ENCODE peak calls at places on chromosomes 1 and 21, in nine cellular contexts. One of them, this sample, is unnamed.

GRCh38 chr1:53291574-53291973 is 36.3 kb downstream of the LRP8 start:
- DNase-seq in T-helper 2 cell: no peak
- DNase-seq in activated T-cell treated with anti-CD3 and anti-CD28 coated beads, Interleukin-2, amount 50 U/mL, for 4 hours: no peak
- DNase-seq in naive thymus-derived CD8-positive, alpha-beta T cell: no peak
- DNase-seq in CD8-positive, alpha-beta T cell: no peak
- DNase-seq in islet precursor cell: no peak
- DNase-seq in left cardiac atrium: no peak
- DNase-seq in SW480: no peak
- DNase-seq in NT2/D1: no peak
- DNase-seq in this sample: no peak

GRCh38 chr1:22203335-22203734 is 60.4 kb upstream of the WNT4 start:
- DNase-seq in islet precursor cell: no peak
- DNase-seq in CD8-positive, alpha-beta T cell: no peak
- DNase-seq in T-helper 2 cell: no peak
- DNase-seq in left cardiac atrium: no peak
- DNase-seq in SW480: no peak
- DNase-seq in activated T-cell treated with anti-CD3 and anti-CD28 coated beads, Interleukin-2, amount 50 U/mL, for 4 hours: no peak
- DNase-seq in naive thymus-derived CD8-positive, alpha-beta T cell: no peak
- DNase-seq in NT2/D1: no peak
- DNase-seq in this sample: no peak

GRCh38 chr1:89262643-89263042 is 10.0 kb downstream of the GBP5 start:
- DNase-seq in islet precursor cell: no peak
- DNase-seq in T-helper 2 cell: no peak
- DNase-seq in naive thymus-derived CD8-positive, alpha-beta T cell: no peak
- DNase-seq in activated T-cell treated with anti-CD3 and anti-CD28 coated beads, Interleukin-2, amount 50 U/mL, for 4 hours: no peak
- DNase-seq in SW480: no peak
- DNase-seq in NT2/D1: no peak
- DNase-seq in left cardiac atrium: no peak
- DNase-seq in CD8-positive, alpha-beta T cell: no peak
- DNase-seq in this sample: no peak

GRCh38 chr1:221845650-221846371 is 103.9 kb upstream of the DUSP10 start:
- DNase-seq in T-helper 2 cell: no peak
- DNase-seq in naive thymus-derived CD8-positive, alpha-beta T cell: no peak
- DNase-seq in left cardiac atrium: peak
- DNase-seq in activated T-cell treated with anti-CD3 and anti-CD28 coated beads, Interleukin-2, amount 50 U/mL, for 4 hours: no peak
- DNase-seq in SW480: peak
- DNase-seq in NT2/D1: peak
- DNase-seq in islet precursor cell: peak
- DNase-seq in CD8-positive, alpha-beta T cell: no peak
- DNase-seq in this sample: no peak

GRCh38 chr1:148158594-148158993 is 6.5 kb upstream of the NBPF11 start:
- DNase-seq in naive thymus-derived CD8-positive, alpha-beta T cell: no peak
- DNase-seq in SW480: no peak
- DNase-seq in left cardiac atrium: no peak
- DNase-seq in activated T-cell treated with anti-CD3 and anti-CD28 coated beads, Interleukin-2, amount 50 U/mL, for 4 hours: no peak
- DNase-seq in NT2/D1: no peak
- DNase-seq in CD8-positive, alpha-beta T cell: no peak
- DNase-seq in islet precursor cell: no peak
- DNase-seq in T-helper 2 cell: no peak
- DNase-seq in this sample: no peak

GRCh38 chr1:194225781-194226180 is 1039.4 kb upstream of the B3GALT2 start:
- DNase-seq in islet precursor cell: no peak
- DNase-seq in activated T-cell treated with anti-CD3 and anti-CD28 coated beads, Interleukin-2, amount 50 U/mL, for 4 hours: no peak
- DNase-seq in CD8-positive, alpha-beta T cell: no peak
- DNase-seq in naive thymus-derived CD8-positive, alpha-beta T cell: no peak
- DNase-seq in SW480: no peak
- DNase-seq in T-helper 2 cell: no peak
- DNase-seq in NT2/D1: no peak
- DNase-seq in left cardiac atrium: no peak
- DNase-seq in this sample: no peak

GRCh38 chr1:234188454-234188792 is 184.8 kb upstream of the COA6 start:
- DNase-seq in islet precursor cell: peak
- DNase-seq in T-helper 2 cell: no peak
- DNase-seq in activated T-cell treated with anti-CD3 and anti-CD28 coated beads, Interleukin-2, amount 50 U/mL, for 4 hours: no peak
- DNase-seq in CD8-positive, alpha-beta T cell: no peak
- DNase-seq in NT2/D1: peak
- DNase-seq in naive thymus-derived CD8-positive, alpha-beta T cell: no peak
- DNase-seq in SW480: peak
- DNase-seq in left cardiac atrium: no peak
- DNase-seq in this sample: no peak

GRCh38 chr1:69568435-69569280 is 936 bp downstream of the LRRC7 start:
- DNase-seq in NT2/D1: no peak
- DNase-seq in left cardiac atrium: no peak
- DNase-seq in activated T-cell treated with anti-CD3 and anti-CD28 coated beads, Interleukin-2, amount 50 U/mL, for 4 hours: no peak
- DNase-seq in CD8-positive, alpha-beta T cell: no peak
- DNase-seq in islet precursor cell: peak
- DNase-seq in SW480: no peak
- DNase-seq in T-helper 2 cell: no peak
- DNase-seq in naive thymus-derived CD8-positive, alpha-beta T cell: no peak
- DNase-seq in this sample: no peak

GRCh38 chr1:12067900-12068821 is 5.1 kb downstream of the TNFRSF8 start:
- DNase-seq in CD8-positive, alpha-beta T cell: no peak
- DNase-seq in T-helper 2 cell: peak
- DNase-seq in islet precursor cell: no peak
- DNase-seq in left cardiac atrium: peak
- DNase-seq in NT2/D1: no peak
- DNase-seq in naive thymus-derived CD8-positive, alpha-beta T cell: no peak
- DNase-seq in SW480: peak
- DNase-seq in activated T-cell treated with anti-CD3 and anti-CD28 coated beads, Interleukin-2, amount 50 U/mL, for 4 hours: no peak
- DNase-seq in this sample: no peak

GRCh38 chr1:8860738-8861516 is 17.6 kb downstream of the ENO1 start:
- DNase-seq in naive thymus-derived CD8-positive, alpha-beta T cell: no peak
- DNase-seq in T-helper 2 cell: no peak
- DNase-seq in islet precursor cell: no peak
- DNase-seq in NT2/D1: no peak
- DNase-seq in left cardiac atrium: no peak
- DNase-seq in CD8-positive, alpha-beta T cell: no peak
- DNase-seq in SW480: no peak
- DNase-seq in activated T-cell treated with anti-CD3 and anti-CD28 coated beads, Interleukin-2, amount 50 U/mL, for 4 hours: no peak
- DNase-seq in this sample: no peak

GRCh38 chr1:119330940-119331263 is 37.7 kb upstream of the HAO2 start:
- DNase-seq in T-helper 2 cell: no peak
- DNase-seq in islet precursor cell: no peak
- DNase-seq in left cardiac atrium: no peak
- DNase-seq in activated T-cell treated with anti-CD3 and anti-CD28 coated beads, Interleukin-2, amount 50 U/mL, for 4 hours: no peak
- DNase-seq in naive thymus-derived CD8-positive, alpha-beta T cell: no peak
- DNase-seq in NT2/D1: no peak
- DNase-seq in SW480: no peak
- DNase-seq in CD8-positive, alpha-beta T cell: no peak
- DNase-seq in this sample: no peak

GRCh38 chr1:88175631-88176226 is 508.3 kb upstream of the PKN2 start:
- DNase-seq in islet precursor cell: peak
- DNase-seq in CD8-positive, alpha-beta T cell: no peak
- DNase-seq in activated T-cell treated with anti-CD3 and anti-CD28 coated beads, Interleukin-2, amount 50 U/mL, for 4 hours: no peak
- DNase-seq in naive thymus-derived CD8-positive, alpha-beta T cell: no peak
- DNase-seq in SW480: peak
- DNase-seq in NT2/D1: no peak
- DNase-seq in left cardiac atrium: no peak
- DNase-seq in T-helper 2 cell: no peak
- DNase-seq in this sample: no peak

GRCh38 chr21:25457411-25457810 is 149.9 kb downstream of the MRPL39 start:
- DNase-seq in activated T-cell treated with anti-CD3 and anti-CD28 coated beads, Interleukin-2, amount 50 U/mL, for 4 hours: no peak
- DNase-seq in left cardiac atrium: no peak
- DNase-seq in islet precursor cell: no peak
- DNase-seq in T-helper 2 cell: no peak
- DNase-seq in SW480: peak
- DNase-seq in CD8-positive, alpha-beta T cell: no peak
- DNase-seq in naive thymus-derived CD8-positive, alpha-beta T cell: no peak
- DNase-seq in NT2/D1: no peak
- DNase-seq in this sample: no peak

GRCh38 chr1:200426196-200426595 is 16.4 kb upstream of the ZNF281 start:
- DNase-seq in CD8-positive, alpha-beta T cell: no peak
- DNase-seq in islet precursor cell: no peak
- DNase-seq in left cardiac atrium: no peak
- DNase-seq in NT2/D1: no peak
- DNase-seq in naive thymus-derived CD8-positive, alpha-beta T cell: no peak
- DNase-seq in activated T-cell treated with anti-CD3 and anti-CD28 coated beads, Interleukin-2, amount 50 U/mL, for 4 hours: no peak
- DNase-seq in T-helper 2 cell: no peak
- DNase-seq in SW480: no peak
- DNase-seq in this sample: no peak

GRCh38 chr1:53129891-53130597 is 12.4 kb downstream of the SLC1A7 start:
- DNase-seq in T-helper 2 cell: no peak
- DNase-seq in left cardiac atrium: no peak
- DNase-seq in NT2/D1: no peak
- DNase-seq in SW480: no peak
- DNase-seq in activated T-cell treated with anti-CD3 and anti-CD28 coated beads, Interleukin-2, amount 50 U/mL, for 4 hours: no peak
- DNase-seq in CD8-positive, alpha-beta T cell: no peak
- DNase-seq in naive thymus-derived CD8-positive, alpha-beta T cell: no peak
- DNase-seq in islet precursor cell: peak
- DNase-seq in this sample: no peak

GRCh38 chr1:115465802-115466363 is 127.8 kb upstream of the NGF start:
- DNase-seq in left cardiac atrium: no peak
- DNase-seq in islet precursor cell: no peak
- DNase-seq in CD8-positive, alpha-beta T cell: no peak
- DNase-seq in T-helper 2 cell: no peak
- DNase-seq in naive thymus-derived CD8-positive, alpha-beta T cell: no peak
- DNase-seq in SW480: no peak
- DNase-seq in activated T-cell treated with anti-CD3 and anti-CD28 coated beads, Interleukin-2, amount 50 U/mL, for 4 hours: no peak
- DNase-seq in NT2/D1: no peak
- DNase-seq in this sample: no peak

GRCh38 chr21:43345746-43346409 is 81.1 kb downstream of the SIK1 start:
- DNase-seq in activated T-cell treated with anti-CD3 and anti-CD28 coated beads, Interleukin-2, amount 50 U/mL, for 4 hours: no peak
- DNase-seq in CD8-positive, alpha-beta T cell: no peak
- DNase-seq in naive thymus-derived CD8-positive, alpha-beta T cell: no peak
- DNase-seq in NT2/D1: no peak
- DNase-seq in islet precursor cell: peak
- DNase-seq in left cardiac atrium: no peak
- DNase-seq in T-helper 2 cell: no peak
- DNase-seq in SW480: peak
- DNase-seq in this sample: peak

GRCh38 chr1:220119043-220119512 is 25.1 kb downstream of the IARS2 start:
- DNase-seq in islet precursor cell: no peak
- DNase-seq in NT2/D1: no peak
- DNase-seq in CD8-positive, alpha-beta T cell: no peak
- DNase-seq in left cardiac atrium: no peak
- DNase-seq in naive thymus-derived CD8-positive, alpha-beta T cell: no peak
- DNase-seq in T-helper 2 cell: no peak
- DNase-seq in activated T-cell treated with anti-CD3 and anti-CD28 coated beads, Interleukin-2, amount 50 U/mL, for 4 hours: no peak
- DNase-seq in SW480: no peak
- DNase-seq in this sample: no peak

GRCh38 chr1:240906477-240906876 is 294.5 kb upstream of the GREM2 start:
- DNase-seq in activated T-cell treated with anti-CD3 and anti-CD28 coated beads, Interleukin-2, amount 50 U/mL, for 4 hours: no peak
- DNase-seq in SW480: no peak
- DNase-seq in T-helper 2 cell: no peak
- DNase-seq in CD8-positive, alpha-beta T cell: no peak
- DNase-seq in NT2/D1: no peak
- DNase-seq in naive thymus-derived CD8-positive, alpha-beta T cell: no peak
- DNase-seq in islet precursor cell: no peak
- DNase-seq in left cardiac atrium: no peak
- DNase-seq in this sample: no peak

GRCh38 chr1:91799863-91800262 is 86.1 kb downstream of the TGFBR3 start:
- DNase-seq in CD8-positive, alpha-beta T cell: no peak
- DNase-seq in islet precursor cell: no peak
- DNase-seq in naive thymus-derived CD8-positive, alpha-beta T cell: no peak
- DNase-seq in SW480: peak
- DNase-seq in activated T-cell treated with anti-CD3 and anti-CD28 coated beads, Interleukin-2, amount 50 U/mL, for 4 hours: no peak
- DNase-seq in NT2/D1: no peak
- DNase-seq in T-helper 2 cell: no peak
- DNase-seq in left cardiac atrium: no peak
- DNase-seq in this sample: no peak

GRCh38 chr1:75100481-75101092 is 33.6 kb upstream of the LHX8 start:
- DNase-seq in NT2/D1: no peak
- DNase-seq in T-helper 2 cell: no peak
- DNase-seq in islet precursor cell: peak
- DNase-seq in left cardiac atrium: no peak
- DNase-seq in CD8-positive, alpha-beta T cell: no peak
- DNase-seq in activated T-cell treated with anti-CD3 and anti-CD28 coated beads, Interleukin-2, amount 50 U/mL, for 4 hours: no peak
- DNase-seq in SW480: no peak
- DNase-seq in naive thymus-derived CD8-positive, alpha-beta T cell: no peak
- DNase-seq in this sample: no peak

GRCh38 chr1:118905206-118905605 is 82.9 kb downstream of the TBX15 start:
- DNase-seq in T-helper 2 cell: no peak
- DNase-seq in left cardiac atrium: peak
- DNase-seq in islet precursor cell: no peak
- DNase-seq in SW480: no peak
- DNase-seq in NT2/D1: no peak
- DNase-seq in naive thymus-derived CD8-positive, alpha-beta T cell: no peak
- DNase-seq in activated T-cell treated with anti-CD3 and anti-CD28 coated beads, Interleukin-2, amount 50 U/mL, for 4 hours: no peak
- DNase-seq in CD8-positive, alpha-beta T cell: no peak
- DNase-seq in this sample: no peak

GRCh38 chr1:44636067-44636466 is 38.2 kb downstream of the TMEM53 start:
- DNase-seq in islet precursor cell: no peak
- DNase-seq in left cardiac atrium: no peak
- DNase-seq in activated T-cell treated with anti-CD3 and anti-CD28 coated beads, Interleukin-2, amount 50 U/mL, for 4 hours: no peak
- DNase-seq in naive thymus-derived CD8-positive, alpha-beta T cell: no peak
- DNase-seq in CD8-positive, alpha-beta T cell: no peak
- DNase-seq in SW480: no peak
- DNase-seq in NT2/D1: no peak
- DNase-seq in T-helper 2 cell: no peak
- DNase-seq in this sample: no peak

GRCh38 chr21:40047993-40048730 is 180.9 kb downstream of the PCP4 start:
- DNase-seq in islet precursor cell: no peak
- DNase-seq in left cardiac atrium: no peak
- DNase-seq in SW480: no peak
- DNase-seq in activated T-cell treated with anti-CD3 and anti-CD28 coated beads, Interleukin-2, amount 50 U/mL, for 4 hours: no peak
- DNase-seq in naive thymus-derived CD8-positive, alpha-beta T cell: no peak
- DNase-seq in CD8-positive, alpha-beta T cell: no peak
- DNase-seq in NT2/D1: no peak
- DNase-seq in T-helper 2 cell: no peak
- DNase-seq in this sample: no peak

GRCh38 chr1:93581917-93582850 is 99.5 kb downstream of the BCAR3 start:
- DNase-seq in CD8-positive, alpha-beta T cell: no peak
- DNase-seq in T-helper 2 cell: no peak
- DNase-seq in islet precursor cell: peak
- DNase-seq in SW480: no peak
- DNase-seq in NT2/D1: no peak
- DNase-seq in naive thymus-derived CD8-positive, alpha-beta T cell: no peak
- DNase-seq in activated T-cell treated with anti-CD3 and anti-CD28 coated beads, Interleukin-2, amount 50 U/mL, for 4 hours: no peak
- DNase-seq in left cardiac atrium: no peak
- DNase-seq in this sample: no peak

GRCh38 chr1:173411835-173412742 is 65.0 kb upstream of the PRDX6 start:
- DNase-seq in left cardiac atrium: no peak
- DNase-seq in NT2/D1: no peak
- DNase-seq in islet precursor cell: peak
- DNase-seq in CD8-positive, alpha-beta T cell: no peak
- DNase-seq in activated T-cell treated with anti-CD3 and anti-CD28 coated beads, Interleukin-2, amount 50 U/mL, for 4 hours: no peak
- DNase-seq in naive thymus-derived CD8-positive, alpha-beta T cell: no peak
- DNase-seq in T-helper 2 cell: no peak
- DNase-seq in SW480: no peak
- DNase-seq in this sample: no peak

GRCh38 chr1:161388639-161389038 is 21.0 kb upstream of the CFAP126 start:
- DNase-seq in CD8-positive, alpha-beta T cell: no peak
- DNase-seq in naive thymus-derived CD8-positive, alpha-beta T cell: no peak
- DNase-seq in SW480: no peak
- DNase-seq in left cardiac atrium: no peak
- DNase-seq in islet precursor cell: no peak
- DNase-seq in activated T-cell treated with anti-CD3 and anti-CD28 coated beads, Interleukin-2, amount 50 U/mL, for 4 hours: no peak
- DNase-seq in NT2/D1: no peak
- DNase-seq in T-helper 2 cell: no peak
- DNase-seq in this sample: no peak

GRCh38 chr1:206684478-206685255 is at the start of gene MAPKAPK2:
- DNase-seq in NT2/D1: no peak
- DNase-seq in left cardiac atrium: peak
- DNase-seq in naive thymus-derived CD8-positive, alpha-beta T cell: peak
- DNase-seq in islet precursor cell: peak
- DNase-seq in CD8-positive, alpha-beta T cell: peak
- DNase-seq in SW480: peak
- DNase-seq in T-helper 2 cell: peak
- DNase-seq in activated T-cell treated with anti-CD3 and anti-CD28 coated beads, Interleukin-2, amount 50 U/mL, for 4 hours: peak
- DNase-seq in this sample: peak

This sample was measured in CD14-positive monocyte.